ENCODE peak calls at places on chromosomes 13 and 19, in five cellular contexts. U is colonic mucosa; O is keratinocyte; S is Karpas-422; V is CD8-positive, alpha-beta T cell. N is an unnamed sample.

GRCh38 chr13:26616126-26616525 is 58.6 kb downstream of the WASF3 start:
- DNase-seq in U (no peak), O (peak; percentile 19), S (no peak), V (no peak), N (no peak)

GRCh38 chr13:75645141-75645540 is 9.0 kb downstream of the LMO7 start:
- DNase-seq in U (no peak), O (no peak), S (no peak), V (no peak), N (no peak)

GRCh38 chr13:50208826-50209335 is 193.6 kb downstream of the KCNRG start:
- DNase-seq in U (peak; percentile 24), O (no peak), S (peak; percentile 68), V (no peak), N (peak; percentile 69)

GRCh38 chr19:41321204-41321599 is 11.2 kb downstream of the CCDC97 start:
- DNase-seq in U (no peak), O (no peak), S (no peak), V (no peak), N (peak; percentile 50)

GRCh38 chr19:41871573-41872383 is 5.3 kb upstream of the CD79A start:
- DNase-seq in U (no peak), O (no peak), S (peak; percentile 62), V (peak; percentile 61), N (no peak)

GRCh38 chr13:104086205-104086604 is 1020.0 kb upstream of the SLC10A2 start:
- DNase-seq in U (no peak), O (no peak), S (no peak), V (no peak), N (no peak)

GRCh38 chr13:114067886-114068722 is 64.3 kb downstream of the RASA3 start:
- DNase-seq in U (no peak), O (no peak), S (no peak), V (peak; percentile 59), N (no peak)

GRCh38 chr13:111153977-111154332 is 38.8 kb downstream of the ARHGEF7 start:
- DNase-seq in U (peak; percentile 52), O (no peak), S (peak; percentile 73), V (peak; percentile 60), N (no peak)

GRCh38 chr13:77896536-77896935 is 22.1 kb downstream of the EDNRB start:
- DNase-seq in U (no peak), O (no peak), S (no peak), V (no peak), N (peak; percentile 33)

GRCh38 chr13:92573467-92574057 is 653.0 kb upstream of the GPC6 start:
- DNase-seq in U (no peak), O (no peak), S (peak; percentile 41), V (no peak), N (no peak)

GRCh38 chr19:35098413-35099049 is 17.1 kb upstream of the FXYD3 start:
- DNase-seq in U (no peak), O (no peak), S (no peak), V (no peak), N (no peak)

GRCh38 chr13:93788456-93788855 is 561.8 kb downstream of the GPC6 start:
- DNase-seq in U (no peak), O (no peak), S (no peak), V (no peak), N (no peak)

GRCh38 chr19:39141929-39142328 is 16.3 kb downstream of the PAK4 start:
- DNase-seq in U (no peak), O (no peak), S (no peak), V (no peak), N (no peak)

GRCh38 chr19:58055483-58055874 is 3.6 kb upstream of the ZNF135 start:
- DNase-seq in U (no peak), O (no peak), S (no peak), V (no peak), N (no peak)

GRCh38 chr19:8526345-8527062 is 12.5 kb upstream of the ZNF414 start:
- DNase-seq in U (peak; percentile 95), O (no peak), S (no peak), V (no peak), N (peak; percentile 97)

GRCh38 chr13:113914333-113915011 is 50.6 kb upstream of the GAS6 start:
- DNase-seq in U (peak; percentile 6), O (no peak), S (no peak), V (no peak), N (no peak)

GRCh38 chr19:30056580-30056979 is 114.5 kb downstream of the URI1 start:
- DNase-seq in U (no peak), O (no peak), S (no peak), V (no peak), N (no peak)

GRCh38 chr19:34179066-34179465 is 6.8 kb downstream of the LSM14A start:
- DNase-seq in U (no peak), O (no peak), S (no peak), V (no peak), N (no peak)

GRCh38 chr13:43676320-43676719 is 110.5 kb downstream of the ENOX1 start:
- DNase-seq in U (no peak), O (no peak), S (no peak), V (no peak), N (no peak)

GRCh38 chr13:36030670-36031331 is 100.4 kb downstream of the DCLK1 start:
- DNase-seq in U (no peak), O (no peak), S (no peak), V (no peak), N (no peak)

GRCh38 chr19:48629297-48629598 is 7.9 kb downstream of the DBP start:
- DNase-seq in U (no peak), O (no peak), S (no peak), V (no peak), N (no peak)

GRCh38 chr19:48630289-48631036 is 6.7 kb downstream of the DBP start:
- DNase-seq in U (peak; percentile 69), O (no peak), S (no peak), V (no peak), N (peak; percentile 88)

GRCh38 chr19:48632692-48633147 is 4.5 kb downstream of the DBP start:
- DNase-seq in U (no peak), O (no peak), S (no peak), V (no peak), N (peak; percentile 44)

GRCh38 chr19:48629599-48630288 is 7.4 kb downstream of the DBP start:
- DNase-seq in U (peak; percentile 92), O (no peak), S (peak; percentile 66), V (no peak), N (peak; percentile 76)

GRCh38 chr19:48631254-48631653 is 5.9 kb downstream of the DBP start:
- DNase-seq in U (no peak), O (no peak), S (no peak), V (no peak), N (no peak)
- H3K4me1 ChIP-seq in U (peaks cover 47% of the 10 kb centered on the region), O (peaks cover 44% of the 10 kb centered on the region), S (peaks cover 27% of the 10 kb centered on the region), V (peaks cover 41% of the 10 kb centered on the region), N (peaks cover 7% of the 10 kb centered on the region)

GRCh38 chr19:2719910-2720776 is 1.0 kb downstream of the DIRAS1 start:
- DNase-seq in U (no peak), O (no peak), S (no peak), V (no peak), N (peak; percentile 72)
- H3K4me3 ChIP-seq in U (no peak overlapping the region), O (no peak overlapping the region), S (no peak overlapping the region), V (no peak overlapping the region), N (peak overlapping the region; percentile 76)

GRCh38 chr13:97193577-97193976 is 28.6 kb upstream of the MBNL2 start:
- DNase-seq in U (no peak), O (no peak), S (no peak), V (no peak), N (no peak)

GRCh38 chr13:97192166-97192565 is 30.0 kb upstream of the MBNL2 start:
- DNase-seq in U (no peak), O (no peak), S (no peak), V (no peak), N (no peak)

GRCh38 chr13:97191143-97191542 is 31.0 kb upstream of the MBNL2 start:
- DNase-seq in U (peak; percentile 39), O (no peak), S (no peak), V (no peak), N (no peak)

GRCh38 chr13:97189943-97190342 is 32.2 kb upstream of the MBNL2 start:
- DNase-seq in U (no peak), O (no peak), S (no peak), V (no peak), N (no peak)

GRCh38 chr13:97191615-97192014 is 30.5 kb upstream of the MBNL2 start:
- DNase-seq in U (no peak), O (no peak), S (no peak), V (no peak), N (no peak)
- H3K27ac ChIP-seq in U (no peak overlapping the region), O (no peak overlapping the region), S (no peak overlapping the region), V (no peak overlapping the region), N (no peak overlapping the region)

DNA sequence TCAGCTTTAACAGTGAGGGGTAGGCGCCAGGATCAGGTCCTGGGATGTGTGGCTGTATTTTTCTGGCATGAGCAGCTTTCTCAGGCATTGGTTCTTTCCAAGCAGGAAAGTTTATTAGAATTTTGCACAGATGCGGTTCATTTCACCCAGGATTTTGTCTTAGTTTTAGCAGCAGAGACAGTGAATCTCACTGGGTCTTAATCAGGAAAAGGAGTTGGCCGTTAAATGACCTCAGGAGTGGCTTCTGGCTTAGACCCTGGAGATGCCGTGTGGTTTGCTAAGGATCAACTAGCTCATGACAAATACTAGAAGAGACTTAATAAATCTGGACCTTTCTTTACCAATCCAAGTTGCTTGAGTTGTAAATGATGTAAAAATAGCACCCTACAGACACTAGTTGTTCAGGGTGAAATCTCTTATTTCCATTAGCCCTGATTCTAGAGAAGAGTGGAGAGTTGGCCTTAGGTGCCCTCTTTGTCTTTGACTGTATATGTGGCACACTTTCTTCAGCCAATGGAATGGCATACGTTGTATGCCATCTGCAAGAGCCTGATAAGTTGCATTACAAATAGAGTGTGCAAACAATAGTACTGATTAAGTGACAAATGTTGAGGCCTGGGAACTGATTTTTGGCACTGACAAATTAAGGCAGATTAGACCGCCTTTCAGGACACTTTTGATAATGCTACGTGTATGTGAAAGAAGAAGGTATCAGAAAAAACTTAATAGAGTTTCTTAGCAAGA is 34.0 kb downstream of the LRCH1 start:
- DNase-seq in U (no peak), O (no peak), S (no peak), V (no peak), N (no peak)
- H3K4me1 ChIP-seq in U (peaks cover 18% of the 10 kb centered on the region), O (peaks cover 2% of the 10 kb centered on the region), S (peaks cover 25% of the 10 kb centered on the region), V (peaks cover 3% of the 10 kb centered on the region), N (peaks cover 14% of the 10 kb centered on the region)

DNA sequence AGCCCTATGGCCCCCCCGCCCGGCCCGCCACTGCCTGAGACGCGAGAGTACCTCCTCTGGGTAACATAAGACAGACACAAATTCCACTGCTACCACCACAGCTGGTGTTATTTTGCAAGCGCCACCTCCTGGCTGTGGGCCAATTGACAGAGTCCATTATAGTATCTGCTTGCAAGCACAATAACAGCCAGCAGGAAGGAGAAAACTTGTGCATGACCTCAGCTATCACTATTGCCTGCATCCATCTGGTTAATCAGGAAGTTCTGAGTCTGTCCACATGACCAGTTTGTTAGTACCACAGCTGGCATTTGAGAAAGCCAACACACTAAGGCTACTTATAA is 25.3 kb upstream of the OR10H2 start:
- DNase-seq in U (peak; percentile 94), O (peak; percentile 21), S (peak; percentile 86), V (peak; percentile 16), N (peak; percentile 78)
- H3K4me3 ChIP-seq in U (no peak overlapping the region), O (no peak overlapping the region), S (no peak overlapping the region), V (no peak overlapping the region), N (no peak overlapping the region)

DNA sequence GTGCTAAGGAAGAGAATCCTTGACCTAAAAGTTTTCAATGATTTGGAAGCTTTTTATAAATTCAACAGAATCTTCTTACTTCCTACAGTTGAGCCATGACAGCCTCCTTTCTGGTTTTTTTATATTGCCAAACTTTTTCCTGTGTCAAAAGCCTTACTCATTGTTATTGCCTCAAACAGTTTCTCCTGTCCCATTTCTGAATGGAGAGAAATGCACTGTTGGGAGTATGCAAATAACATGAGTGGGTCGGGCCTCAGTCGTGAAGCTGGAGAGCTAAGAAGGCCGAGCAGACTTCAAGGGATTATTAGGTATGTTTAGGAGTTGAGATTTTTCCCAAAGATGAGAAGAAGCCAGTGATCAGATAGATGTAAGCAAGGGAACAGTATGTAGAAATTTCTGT is 766.4 kb upstream of the KLHL1 start:
- DNase-seq in U (no peak), O (no peak), S (no peak), V (no peak), N (no peak)
- H3K27ac ChIP-seq in U (no peak overlapping the region), O (no peak overlapping the region), S (no peak overlapping the region), V (no peak overlapping the region), N (no peak overlapping the region)